ENCODE peak calls at places on chromosomes 3 and 15, in eight cellular contexts. C is spleen, H is bronchial epithelial cell, M is PC-3, O is right atrium auricular region, V is OCI-LY7, P is hepatocyte, E is AG04450. L is an unnamed sample.

GRCh38 chr15:88681610-88682221 is 42.9 kb downstream of the ISG20 start:
- DNase-seq in O (peak; percentile 54), H (no peak), M (no peak), E (no peak), C (peak; percentile 65), P (peak; percentile 38), V (no peak), L (no peak)

GRCh38 chr3:176992565-176992964 is 204.7 kb downstream of the TBL1XR1 start:
- DNase-seq in P (no peak), V (no peak), M (no peak), H (no peak), E (no peak), C (no peak), O (no peak), L (no peak)

GRCh38 chr3:127428344-127429001 is 140.6 kb upstream of the PRR20G start:
- DNase-seq in E (no peak), C (no peak), P (no peak), M (no peak), H (no peak), O (no peak), V (no peak), L (no peak)

GRCh38 chr15:67917037-67917436 is 77.2 kb upstream of the RNU6-1 start:
- DNase-seq in E (no peak), M (peak; percentile 45), H (no peak), O (peak; percentile 84), P (peak; percentile 32), V (no peak), C (no peak), L (no peak)

GRCh38 chr3:55486857-55487375 is at the start of gene WNT5A:
- DNase-seq in V (peak; percentile 78), C (peak; percentile 79), H (no peak), M (peak; percentile 56), E (no peak), P (peak; percentile 63), O (no peak), L (no peak)

GRCh38 chr3:195461518-195462307 is 18.9 kb upstream of the ACAP2 start:
- DNase-seq in M (no peak), C (no peak), E (no peak), P (no peak), V (no peak), O (no peak), H (no peak), L (no peak)

GRCh38 chr3:193677734-193678133 is 84.7 kb downstream of the OPA1 start:
- DNase-seq in M (no peak), C (no peak), P (no peak), E (no peak), H (no peak), V (no peak), O (no peak), L (no peak)

GRCh38 chr15:53226559-53226958 is 436.4 kb upstream of the ONECUT1 start:
- DNase-seq in O (no peak), M (no peak), P (no peak), V (no peak), H (no peak), E (no peak), C (no peak), L (no peak)

GRCh38 chr3:9308298-9308990 is 54.4 kb upstream of the THUMPD3 start:
- DNase-seq in E (no peak), P (no peak), M (peak; percentile 27), C (no peak), O (no peak), H (no peak), V (no peak), L (no peak)

GRCh38 chr3:86993704-86994103 is 2.8 kb upstream of the VGLL3 start:
- DNase-seq in V (no peak), H (peak; percentile 46), C (no peak), M (peak; percentile 76), E (no peak), P (no peak), O (no peak), L (no peak)

GRCh38 chr15:93087825-93088199 is 1.2 kb downstream of the RGMA start:
- DNase-seq in V (peak; percentile 57), P (peak; percentile 73), H (peak; percentile 69), E (no peak), M (peak; percentile 62), C (peak; percentile 82), O (peak; percentile 93), L (peak; percentile 17)

GRCh38 chr3:32106929-32107362 is 526 bp downstream of the GPD1L start:
- DNase-seq in C (no peak), O (no peak), M (peak; percentile 36), P (peak; percentile 41), E (no peak), H (peak; percentile 48), V (peak; percentile 34), L (no peak)

GRCh38 chr3:104360038-104360437 is 1006.7 kb upstream of the ALCAM start:
- DNase-seq in C (no peak), M (no peak), O (no peak), H (no peak), E (no peak), V (no peak), P (no peak), L (no peak)

GRCh38 chr3:17535173-17535730 is 207.2 kb downstream of the TBC1D5 start:
- DNase-seq in M (no peak), V (no peak), H (no peak), E (no peak), P (no peak), O (no peak), C (no peak), L (no peak)

GRCh38 chr3:53617893-53618523 is 123.6 kb downstream of the CACNA1D start:
- DNase-seq in C (no peak), E (no peak), V (no peak), P (no peak), H (no peak), O (no peak), M (no peak), L (no peak)

GRCh38 chr3:77081240-77081661 is 41.4 kb downstream of the ROBO2 start:
- DNase-seq in P (peak; percentile 67), O (no peak), E (peak; percentile 36), H (peak; percentile 97), M (peak; percentile 45), C (no peak), V (no peak), L (no peak)

GRCh38 chr15:62644216-62644873 is 398.2 kb upstream of the TPM1 start:
- DNase-seq in C (no peak), H (no peak), P (no peak), V (no peak), M (no peak), O (no peak), E (no peak), L (no peak)

GRCh38 chr3:96266395-96267187 is 547.8 kb upstream of the EPHA6 start:
- DNase-seq in V (no peak), C (no peak), H (peak; percentile 72), P (peak; percentile 56), M (peak; percentile 68), O (no peak), E (no peak), L (no peak)

GRCh38 chr3:187002915-187003314 is 72.6 kb downstream of the ST6GAL1 start:
- DNase-seq in E (no peak), P (no peak), O (no peak), H (no peak), M (no peak), C (no peak), V (no peak), L (no peak)

GRCh38 chr3:186996356-186996755 is 66.0 kb downstream of the ST6GAL1 start:
- DNase-seq in V (peak; percentile 90), E (no peak), C (no peak), O (no peak), H (no peak), M (no peak), P (no peak), L (no peak)

GRCh38 chr3:187000711-187001151 is 70.4 kb downstream of the ST6GAL1 start:
- DNase-seq in P (no peak), H (no peak), E (no peak), C (no peak), M (no peak), V (peak; percentile 92), O (no peak), L (no peak)

GRCh38 chr3:186997061-186998054 is 67.0 kb downstream of the ST6GAL1 start:
- DNase-seq in H (no peak), P (no peak), C (no peak), V (peak; percentile 73), O (no peak), E (no peak), M (no peak), L (no peak)

DNA sequence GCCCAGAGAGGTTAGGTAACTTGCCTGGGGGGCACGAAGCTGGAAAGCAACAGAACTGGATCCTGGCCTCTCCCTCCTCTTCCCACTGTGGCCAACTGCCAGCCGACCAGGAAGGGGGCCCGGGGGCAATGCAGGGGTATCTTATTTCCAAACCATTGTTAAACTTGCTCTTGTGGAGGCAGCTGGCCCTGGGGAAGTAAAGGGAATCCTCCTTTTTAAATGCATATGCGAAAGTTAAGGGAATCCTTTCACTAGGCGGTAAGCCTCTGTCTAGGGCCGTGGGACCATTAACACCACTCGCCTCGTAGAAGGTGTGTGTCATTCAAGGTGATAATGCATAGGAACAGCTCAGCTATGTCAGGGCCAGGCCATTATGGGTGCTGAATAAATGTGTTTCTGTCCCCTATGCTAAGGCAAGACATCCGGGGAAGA is 68.6 kb downstream of the ST6GAL1 start:
- DNase-seq in O (no peak), E (no peak), P (no peak), C (no peak), M (peak; percentile 17), V (peak; percentile 69), H (no peak), L (no peak)
- H3K4me3 ChIP-seq in O (no peak overlapping the region), E (no peak overlapping the region), P (no peak overlapping the region), C (no peak overlapping the region), M (no peak overlapping the region), V (peak overlapping the region; percentile 77), H (no peak overlapping the region), L (no peak overlapping the region)

DNA sequence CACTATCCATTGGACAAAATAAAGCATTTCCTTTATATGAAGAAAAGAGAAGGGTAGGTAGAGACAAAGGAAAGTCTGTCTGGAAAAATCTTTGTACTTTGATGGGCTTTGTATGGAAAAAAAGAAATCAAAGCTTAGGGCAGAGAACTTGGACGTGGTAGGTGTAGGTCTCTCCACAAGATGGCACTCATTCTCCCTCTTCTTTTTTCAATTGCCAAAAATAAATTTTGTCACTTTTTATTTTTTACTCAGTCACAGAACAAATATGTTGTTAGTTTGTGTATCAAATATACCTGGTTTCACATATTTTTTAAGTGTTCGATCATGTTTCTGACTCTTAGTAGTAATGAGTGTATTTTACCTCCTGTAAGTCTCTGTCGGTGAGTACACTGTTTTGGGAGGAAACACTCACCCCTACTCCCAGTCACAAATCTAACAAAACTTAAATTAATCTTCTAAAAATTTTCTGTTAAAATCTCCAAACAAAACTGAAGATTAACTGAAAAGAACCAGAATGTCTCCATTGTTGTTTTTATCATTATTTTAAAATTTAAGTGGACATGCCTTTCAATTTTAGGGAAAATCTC is 415.8 kb upstream of the GOLIM4 start:
- DNase-seq in O (no peak), E (no peak), H (peak; percentile 10), V (peak; percentile 0), M (peak; percentile 50), C (no peak), P (peak; percentile 30), L (no peak)
- TF ChIP-seq CTCF in O (peak; percentile 63), E (peak; percentile 68), H (peak; percentile 60), V (peak; percentile 74), M (peak; percentile 84), C (no peak), P (peak; percentile 69), L (peak; percentile 39)

GRCh38 chr3:35639251-35640185 is at the start of gene ARPP21:
- DNase-seq in V (peak; percentile 61), C (peak; percentile 80), H (no peak), E (no peak), P (peak; percentile 31), O (no peak), M (peak; percentile 16), L (no peak)
- H3K4me3 ChIP-seq in V (peak within 1 kb of the TSS; percentile 68), C (no peak within 1 kb of the TSS), H (no peak within 1 kb of the TSS), E (peak within 1 kb of the TSS; percentile 45), P (peak within 1 kb of the TSS; percentile 24), O (peak within 1 kb of the TSS; percentile 43), M (peak within 1 kb of the TSS; percentile 65), L (no peak within 1 kb of the TSS)

GRCh38 chr3:58640700-58641372 is 25.7 kb downstream of the FAM3D start:
- DNase-seq in H (peak; percentile 60), O (no peak), M (peak; percentile 92), C (peak; percentile 89), E (peak; percentile 50), P (peak; percentile 91), V (peak; percentile 61), L (no peak)
- TF ChIP-seq CTCF in H (peak; percentile 97), O (peak; percentile 89), M (peak; percentile 96), C (peak; percentile 78), E (peak; percentile 95), P (peak; percentile 91), V (peak; percentile 86), L (peak; percentile 95)